ENCODE peak calls at places on chromosomes 6 and 20, in four cellular contexts. H is pancreas, V is SJSA1, E is heart left ventricle. D is an unnamed sample.

GRCh38 chr20:37378785-37379598 is 33.1 kb downstream of the SRC start:
- DNase-seq in H (no peak), E (peak), V (peak), D (no peak)

GRCh38 chr6:45631396-45631795 is 253.7 kb upstream of the SUPT3H start:
- DNase-seq in H (no peak), V (no peak), E (no peak), D (no peak)

GRCh38 chr20:41171736-41172295 is 34.5 kb downstream of the PLCG1 start:
- DNase-seq in V (no peak), E (no peak), H (no peak), D (peak)

GRCh38 chr20:16922834-16923233 is 174.7 kb downstream of the OTOR start:
- DNase-seq in V (peak), H (no peak), E (no peak), D (no peak)

GRCh38 chr20:51654060-51654459 is 111.5 kb upstream of the NFATC2 start:
- DNase-seq in E (no peak), V (no peak), H (no peak), D (no peak)

GRCh38 chr20:4607287-4607713 is 114.4 kb upstream of the PRND start:
- DNase-seq in E (peak), H (peak), V (peak), D (no peak)

GRCh38 chr6:4727671-4728435 is 48.4 kb upstream of the CDYL start:
- DNase-seq in E (no peak), H (no peak), V (peak), D (no peak)

GRCh38 chr20:52974155-52974554 is 2.0 kb downstream of the TSHZ2 start:
- DNase-seq in V (no peak), H (no peak), E (no peak), D (no peak)

GRCh38 chr20:52899221-52899620 is 72.9 kb upstream of the TSHZ2 start:
- DNase-seq in V (no peak), E (no peak), H (no peak), D (no peak)

GRCh38 chr6:61711849-61712248 is 574.2 kb downstream of the KHDRBS2 start:
- DNase-seq in E (no peak), V (no peak), H (no peak), D (no peak)

GRCh38 chr6:169632841-169633240 is 69.0 kb downstream of the WDR27 start:
- DNase-seq in E (no peak), V (no peak), H (no peak), D (no peak)

GRCh38 chr6:43454290-43455033 is 886 bp downstream of the DLK2 start:
- DNase-seq in H (peak), V (peak), E (peak), D (peak)
- H3K27ac ChIP-seq in H (no peak), V (no peak), E (no peak), D (no peak)

GRCh38 chr6:108687921-108688320 is 127.2 kb downstream of the FOXO3 start:
- DNase-seq in E (no peak), H (no peak), V (no peak), D (no peak)
- H3K27ac ChIP-seq in E (peak), H (no peak), V (no peak), D (no peak)

DNA sequence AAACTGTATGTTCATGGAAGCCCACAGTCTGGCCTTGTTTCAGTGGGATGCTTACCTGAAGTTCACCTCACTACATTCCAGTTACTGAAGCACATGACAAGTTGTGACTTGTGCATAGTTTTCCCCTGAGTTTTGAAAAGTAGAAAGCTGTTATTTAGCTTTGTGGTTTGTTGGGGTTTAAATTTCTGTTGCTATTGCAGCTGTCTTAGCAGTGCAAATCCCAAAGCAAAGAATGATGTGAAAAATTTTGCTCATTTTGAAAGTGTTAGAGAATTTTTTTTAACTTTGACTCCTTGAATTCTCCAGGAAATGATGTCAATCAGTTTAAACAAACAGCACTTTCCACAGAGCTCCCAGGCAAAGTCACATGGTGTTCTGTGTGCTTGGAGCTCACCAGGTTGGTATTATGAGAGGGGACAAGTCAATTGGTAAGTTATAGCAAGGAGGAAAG is 268.4 kb downstream of the ADGRG6 start:
- DNase-seq in V (peak), E (no peak), H (no peak), D (no peak)
- H3K27ac ChIP-seq in V (no peak), E (no peak), H (no peak), D (peak)

GRCh38 chr6:132364675-132365074 is 36.6 kb downstream of the MOXD1 start:
- DNase-seq in V (no peak), H (no peak), E (no peak), D (no peak)

GRCh38 chr6:132368916-132369481 is 32.3 kb downstream of the MOXD1 start:
- DNase-seq in V (no peak), E (no peak), H (no peak), D (no peak)

GRCh38 chr6:132365319-132365907 is 35.9 kb downstream of the MOXD1 start:
- DNase-seq in E (no peak), V (peak), H (no peak), D (no peak)

GRCh38 chr6:132364249-132364648 is 37.0 kb downstream of the MOXD1 start:
- DNase-seq in H (no peak), V (no peak), E (no peak), D (no peak)

DNA sequence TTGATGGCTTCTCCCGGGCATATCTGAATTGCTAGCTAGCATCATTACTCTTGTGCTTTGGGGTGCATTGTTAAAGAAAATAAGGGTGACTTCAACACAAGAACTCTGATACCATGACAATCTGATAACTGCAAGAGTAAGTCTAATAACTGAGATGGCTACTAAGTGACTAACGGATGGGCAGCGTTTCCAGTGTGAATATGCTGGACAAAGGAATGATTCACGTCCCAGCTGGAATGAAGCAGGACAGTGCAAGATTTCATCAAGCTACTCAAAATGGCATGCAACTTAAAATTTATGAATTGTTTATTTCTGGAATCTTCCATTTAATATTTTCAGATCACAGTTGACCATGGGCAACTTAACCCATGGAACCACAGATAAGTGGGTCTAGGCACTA is 31.7 kb downstream of the MOXD1 start:
- DNase-seq in H (no peak), V (peak), E (no peak), D (no peak)
- H3K27ac ChIP-seq in H (no peak), V (peak), E (no peak), D (no peak)

DNA sequence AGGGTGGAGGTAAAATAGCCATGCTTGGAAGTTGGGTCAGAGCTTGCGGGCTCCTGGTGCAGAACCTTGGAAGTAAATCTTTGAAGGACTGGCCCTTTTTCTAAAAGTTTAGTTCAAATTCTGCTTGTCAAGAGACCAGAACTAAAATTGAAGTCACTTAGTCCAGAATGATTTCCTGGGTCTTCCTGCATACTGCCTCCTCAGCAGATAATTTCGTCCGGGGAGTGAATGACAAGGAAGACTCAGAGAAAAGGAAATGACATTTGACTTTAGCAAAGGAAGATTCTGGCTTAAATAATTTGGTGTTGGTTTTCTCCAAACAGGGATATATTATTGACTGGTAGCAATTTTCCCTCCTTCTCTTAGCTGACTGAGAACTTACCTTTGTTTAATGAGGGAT is 1.2 kb downstream of the TM9SF4 start:
- DNase-seq in H (no peak), V (no peak), E (no peak), D (no peak)
- H3K27ac ChIP-seq in H (no peak), V (no peak), E (no peak), D (no peak)

DNA sequence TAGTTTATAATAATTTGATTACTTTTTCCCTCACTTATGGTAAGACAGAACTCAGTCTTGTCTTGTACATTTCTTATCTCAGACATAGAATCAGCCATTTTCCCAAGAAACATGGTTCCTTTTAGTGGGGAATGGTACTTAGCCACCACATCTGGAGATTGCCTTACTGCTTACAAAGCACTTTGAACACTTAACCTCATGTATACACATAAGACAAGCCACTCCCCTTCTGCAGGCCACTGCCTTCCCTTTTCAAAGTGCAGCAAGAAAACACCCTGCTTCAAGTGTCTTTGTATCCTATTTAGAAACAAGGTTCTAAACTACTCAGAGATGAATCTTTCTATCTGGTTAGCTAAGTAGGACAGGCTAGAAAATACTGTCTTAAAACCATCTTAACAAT is 159.2 kb downstream of the UBE3D start:
- DNase-seq in V (no peak), H (no peak), E (no peak), D (no peak)
- H3K27ac ChIP-seq in V (peak), H (no peak), E (no peak), D (no peak)

GRCh38 chr20:22204801-22205200 is 379.6 kb downstream of the FOXA2 start:
- DNase-seq in E (no peak), H (no peak), V (no peak), D (no peak)
- H3K27ac ChIP-seq in E (no peak), H (no peak), V (no peak), D (no peak)

GRCh38 chr6:30727920-30728605 is 7.9 kb downstream of the TUBB start:
- DNase-seq in H (no peak), E (no peak), V (no peak), D (no peak)

GRCh38 chr6:30725713-30726505 is 5.8 kb downstream of the TUBB start:
- DNase-seq in V (peak), H (no peak), E (no peak), D (no peak)

GRCh38 chr6:30722280-30723112 is 2.3 kb downstream of the TUBB start:
- DNase-seq in H (peak), E (peak), V (peak), D (peak)

GRCh38 chr6:30726506-30727413 is 6.6 kb downstream of the TUBB start:
- DNase-seq in V (no peak), E (no peak), H (no peak), D (no peak)

GRCh38 chr6:30724906-30725667 is 4.9 kb downstream of the TUBB start:
- DNase-seq in E (no peak), V (peak), H (no peak), D (no peak)
- H3K27ac ChIP-seq in E (no peak), V (peak), H (no peak), D (peak)

GRCh38 chr6:95569560-95569959 is 7.8 kb upstream of the MANEA start:
- DNase-seq in E (no peak), H (no peak), V (no peak), D (no peak)
- H3K27ac ChIP-seq in E (no peak), H (no peak), V (no peak), D (no peak)

GRCh38 chr6:3403244-3404154 is 53.4 kb downstream of the SLC22A23 start:
- DNase-seq in E (no peak), V (no peak), H (peak), D (no peak)
- H3K27ac ChIP-seq in E (no peak), V (no peak), H (peak), D (no peak)